ENCODE peak calls at places on chromosomes 1 and 21, in four cellular contexts. One of them, this sample, is unnamed.

GRCh38 chr1:54838565-54839180 is 37.5 kb upstream of the TTC22 start:
- DNase-seq in NCI-H1694: no peak
- DNase-seq in A172: no peak
- DNase-seq in kidney tubule cell: no peak
- DNase-seq in this sample: no peak

GRCh38 chr1:9010781-9011323 is 15.4 kb downstream of the SLC2A7 start:
- DNase-seq in NCI-H1694: no peak
- DNase-seq in kidney tubule cell: no peak
- DNase-seq in A172: no peak
- DNase-seq in this sample: no peak

GRCh38 chr1:173152585-173152984 is 54.5 kb downstream of the TNFSF4 start:
- DNase-seq in NCI-H1694: no peak
- DNase-seq in A172: no peak
- DNase-seq in kidney tubule cell: no peak
- DNase-seq in this sample: no peak

GRCh38 chr1:114003431-114003830 is 24.2 kb downstream of the OLFML3 start:
- DNase-seq in A172: no peak
- DNase-seq in NCI-H1694: no peak
- DNase-seq in kidney tubule cell: no peak
- DNase-seq in this sample: no peak

GRCh38 chr1:58966103-58966916 is 182.5 kb upstream of the JUN start:
- DNase-seq in NCI-H1694: no peak
- DNase-seq in kidney tubule cell: no peak
- DNase-seq in A172: no peak
- DNase-seq in this sample: no peak

GRCh38 chr1:192810253-192810880 is 1.5 kb downstream of the RGS2 start:
- DNase-seq in kidney tubule cell: no peak
- DNase-seq in A172: no peak
- DNase-seq in NCI-H1694: no peak
- DNase-seq in this sample: no peak

GRCh38 chr1:63320024-63320799 is 2.2 kb upstream of the FOXD3 start:
- DNase-seq in A172: no peak
- DNase-seq in kidney tubule cell: no peak
- DNase-seq in NCI-H1694: no peak
- DNase-seq in this sample: no peak

GRCh38 chr1:20849100-20849499 is 62.0 kb upstream of the HP1BP3 start:
- DNase-seq in A172: no peak
- DNase-seq in kidney tubule cell: no peak
- DNase-seq in NCI-H1694: no peak
- DNase-seq in this sample: no peak

GRCh38 chr21:24995206-24995605 is 612.1 kb downstream of the MRPL39 start:
- DNase-seq in kidney tubule cell: no peak
- DNase-seq in NCI-H1694: no peak
- DNase-seq in A172: no peak
- DNase-seq in this sample: no peak

GRCh38 chr1:1968767-1969504 is 34.6 kb downstream of the CFAP74 start:
- DNase-seq in A172: peak; percentile 25
- DNase-seq in kidney tubule cell: no peak
- DNase-seq in NCI-H1694: no peak
- DNase-seq in this sample: no peak

GRCh38 chr1:33056426-33056825 is 19.7 kb upstream of the AK2 start:
- DNase-seq in kidney tubule cell: no peak
- DNase-seq in NCI-H1694: no peak
- DNase-seq in A172: no peak
- DNase-seq in this sample: no peak

GRCh38 chr1:35807614-35808375 is at the start of gene AGO4:
- DNase-seq in kidney tubule cell: peak; percentile 66
- DNase-seq in NCI-H1694: no peak
- DNase-seq in A172: peak; percentile 26
- DNase-seq in this sample: no peak